ENCODE peak calls at places on chromosomes 2 and 18, in eight cellular contexts. One of them, this sample, is unnamed. For H3K4me1, the result is how much of the 10 kb centered on the place peaks cover.

GRCh38 chr2:191818725-191819333 is 28.1 kb downstream of the CAVIN2 start:
- DNase-seq in sigmoid colon: no peak
- DNase-seq in H1: no peak
- DNase-seq in esophagus muscularis mucosa: no peak
- DNase-seq in ovary: no peak
- DNase-seq in A549: no peak
- DNase-seq in SK-N-SH: no peak
- DNase-seq in GM12878: no peak
- DNase-seq in this sample: no peak

GRCh38 chr2:207458582-207458981 is 71.2 kb upstream of the CREB1 start:
- DNase-seq in A549: no peak
- DNase-seq in GM12878: no peak
- DNase-seq in SK-N-SH: no peak
- DNase-seq in sigmoid colon: no peak
- DNase-seq in ovary: no peak
- DNase-seq in esophagus muscularis mucosa: no peak
- DNase-seq in H1: no peak
- DNase-seq in this sample: no peak

GRCh38 chr2:81894451-81894990 is 1590.0 kb upstream of the LRRTM1 start:
- DNase-seq in A549: no peak
- DNase-seq in H1: no peak
- DNase-seq in esophagus muscularis mucosa: no peak
- DNase-seq in ovary: no peak
- DNase-seq in SK-N-SH: no peak
- DNase-seq in sigmoid colon: no peak
- DNase-seq in GM12878: no peak
- DNase-seq in this sample: no peak

GRCh38 chr2:174662459-174662858 is 64.9 kb upstream of the WIPF1 start:
- DNase-seq in SK-N-SH: no peak
- DNase-seq in GM12878: no peak
- DNase-seq in A549: peak
- DNase-seq in sigmoid colon: no peak
- DNase-seq in esophagus muscularis mucosa: no peak
- DNase-seq in H1: no peak
- DNase-seq in ovary: no peak
- DNase-seq in this sample: no peak

GRCh38 chr2:15145919-15146318 is 415.2 kb downstream of the NBAS start:
- DNase-seq in A549: no peak
- DNase-seq in esophagus muscularis mucosa: no peak
- DNase-seq in sigmoid colon: no peak
- DNase-seq in ovary: no peak
- DNase-seq in SK-N-SH: no peak
- DNase-seq in GM12878: no peak
- DNase-seq in H1: no peak
- DNase-seq in this sample: no peak

GRCh38 chr18:29540548-29540947 is 1363.6 kb upstream of the CDH2 start:
- DNase-seq in ovary: no peak
- DNase-seq in GM12878: no peak
- DNase-seq in esophagus muscularis mucosa: no peak
- DNase-seq in A549: no peak
- DNase-seq in SK-N-SH: no peak
- DNase-seq in sigmoid colon: no peak
- DNase-seq in H1: no peak
- DNase-seq in this sample: no peak

GRCh38 chr18:69490813-69491212 is 90.1 kb downstream of the DOK6 start:
- DNase-seq in esophagus muscularis mucosa: no peak
- DNase-seq in sigmoid colon: no peak
- DNase-seq in SK-N-SH: peak
- DNase-seq in A549: no peak
- DNase-seq in H1: no peak
- DNase-seq in ovary: no peak
- DNase-seq in GM12878: no peak
- DNase-seq in this sample: no peak

GRCh38 chr2:221808488-221808887 is 236.4 kb upstream of the EPHA4 start:
- DNase-seq in A549: no peak
- DNase-seq in H1: no peak
- DNase-seq in sigmoid colon: no peak
- DNase-seq in esophagus muscularis mucosa: no peak
- DNase-seq in GM12878: no peak
- DNase-seq in SK-N-SH: no peak
- DNase-seq in ovary: no peak
- DNase-seq in this sample: no peak

GRCh38 chr18:72762505-72763122 is 105.2 kb downstream of the NETO1 start:
- DNase-seq in ovary: no peak
- DNase-seq in A549: peak
- DNase-seq in GM12878: peak
- DNase-seq in sigmoid colon: no peak
- DNase-seq in H1: no peak
- DNase-seq in esophagus muscularis mucosa: no peak
- DNase-seq in SK-N-SH: peak
- DNase-seq in this sample: peak

GRCh38 chr18:10234912-10235439 is 219.5 kb upstream of the APCDD1 start:
- DNase-seq in SK-N-SH: no peak
- DNase-seq in A549: no peak
- DNase-seq in GM12878: no peak
- DNase-seq in esophagus muscularis mucosa: peak
- DNase-seq in ovary: no peak
- DNase-seq in sigmoid colon: no peak
- DNase-seq in H1: no peak
- DNase-seq in this sample: no peak

GRCh38 chr2:46528880-46529279 is 49.5 kb downstream of the TMEM247 start:
- DNase-seq in GM12878: no peak
- DNase-seq in sigmoid colon: no peak
- DNase-seq in SK-N-SH: no peak
- DNase-seq in ovary: no peak
- DNase-seq in esophagus muscularis mucosa: no peak
- DNase-seq in H1: no peak
- DNase-seq in A549: no peak
- DNase-seq in this sample: no peak

GRCh38 chr2:237939251-237939650 is 27.6 kb upstream of the UBE2F start:
- DNase-seq in GM12878: no peak
- DNase-seq in SK-N-SH: no peak
- DNase-seq in sigmoid colon: no peak
- DNase-seq in H1: no peak
- DNase-seq in ovary: no peak
- DNase-seq in esophagus muscularis mucosa: no peak
- DNase-seq in A549: no peak
- DNase-seq in this sample: no peak

GRCh38 chr2:84417453-84417852 is 41.6 kb downstream of the SUCLG1 start:
- DNase-seq in H1: no peak
- DNase-seq in ovary: no peak
- DNase-seq in sigmoid colon: no peak
- DNase-seq in SK-N-SH: no peak
- DNase-seq in A549: no peak
- DNase-seq in esophagus muscularis mucosa: no peak
- DNase-seq in GM12878: no peak
- DNase-seq in this sample: no peak

GRCh38 chr18:50696436-50696835 is 123.4 kb downstream of the MRO start:
- DNase-seq in esophagus muscularis mucosa: no peak
- DNase-seq in GM12878: no peak
- DNase-seq in A549: no peak
- DNase-seq in SK-N-SH: no peak
- DNase-seq in ovary: no peak
- DNase-seq in H1: no peak
- DNase-seq in sigmoid colon: peak
- DNase-seq in this sample: no peak

GRCh38 chr2:29518988-29519925 is 402.1 kb downstream of the ALK start:
- DNase-seq in H1: no peak
- DNase-seq in SK-N-SH: no peak
- DNase-seq in esophagus muscularis mucosa: no peak
- DNase-seq in sigmoid colon: no peak
- DNase-seq in A549: no peak
- DNase-seq in ovary: no peak
- DNase-seq in GM12878: no peak
- DNase-seq in this sample: no peak

GRCh38 chr2:197358927-197359326 is 48.3 kb upstream of the ANKRD44 start:
- DNase-seq in GM12878: no peak
- DNase-seq in H1: no peak
- DNase-seq in sigmoid colon: no peak
- DNase-seq in SK-N-SH: no peak
- DNase-seq in A549: no peak
- DNase-seq in esophagus muscularis mucosa: no peak
- DNase-seq in ovary: no peak
- DNase-seq in this sample: no peak

GRCh38 chr2:111706481-111707001 is 177.5 kb downstream of the ANAPC1 start:
- DNase-seq in H1: no peak
- DNase-seq in ovary: no peak
- DNase-seq in A549: no peak
- DNase-seq in sigmoid colon: no peak
- DNase-seq in SK-N-SH: no peak
- DNase-seq in GM12878: no peak
- DNase-seq in esophagus muscularis mucosa: no peak
- DNase-seq in this sample: no peak

GRCh38 chr2:108552566-108552965 is 18.3 kb downstream of the LIMS1 start:
- DNase-seq in sigmoid colon: no peak
- DNase-seq in A549: no peak
- DNase-seq in GM12878: no peak
- DNase-seq in ovary: no peak
- DNase-seq in esophagus muscularis mucosa: no peak
- DNase-seq in SK-N-SH: no peak
- DNase-seq in H1: no peak
- DNase-seq in this sample: no peak

GRCh38 chr2:108542071-108542470 is 7.8 kb downstream of the LIMS1 start:
- DNase-seq in GM12878: no peak
- DNase-seq in sigmoid colon: no peak
- DNase-seq in esophagus muscularis mucosa: no peak
- DNase-seq in A549: no peak
- DNase-seq in ovary: no peak
- DNase-seq in H1: no peak
- DNase-seq in SK-N-SH: no peak
- DNase-seq in this sample: no peak

GRCh38 chr2:108548221-108549003 is 14.1 kb downstream of the LIMS1 start:
- DNase-seq in ovary: no peak
- DNase-seq in sigmoid colon: no peak
- DNase-seq in SK-N-SH: no peak
- DNase-seq in GM12878: no peak
- DNase-seq in A549: no peak
- DNase-seq in H1: no peak
- DNase-seq in esophagus muscularis mucosa: no peak
- DNase-seq in this sample: no peak

GRCh38 chr2:108553181-108553919 is 19.1 kb downstream of the LIMS1 start:
- DNase-seq in GM12878: no peak
- DNase-seq in sigmoid colon: no peak
- DNase-seq in ovary: no peak
- DNase-seq in H1: no peak
- DNase-seq in esophagus muscularis mucosa: no peak
- DNase-seq in A549: no peak
- DNase-seq in SK-N-SH: no peak
- DNase-seq in this sample: no peak

GRCh38 chr2:108547606-108548005 is 13.3 kb downstream of the LIMS1 start:
- DNase-seq in sigmoid colon: no peak
- DNase-seq in GM12878: no peak
- DNase-seq in H1: no peak
- DNase-seq in SK-N-SH: no peak
- DNase-seq in ovary: no peak
- DNase-seq in A549: no peak
- DNase-seq in esophagus muscularis mucosa: no peak
- DNase-seq in this sample: no peak
- TF ChIP-seq EP300 in sigmoid colon: no peak
- TF ChIP-seq EP300 in GM12878: no peak
- TF ChIP-seq EP300 in H1: no peak
- TF ChIP-seq EP300 in SK-N-SH: no peak
- TF ChIP-seq EP300 in ovary: no peak
- TF ChIP-seq EP300 in A549: no peak
- TF ChIP-seq EP300 in esophagus muscularis mucosa: no peak
- TF ChIP-seq EP300 in this sample: no peak

DNA sequence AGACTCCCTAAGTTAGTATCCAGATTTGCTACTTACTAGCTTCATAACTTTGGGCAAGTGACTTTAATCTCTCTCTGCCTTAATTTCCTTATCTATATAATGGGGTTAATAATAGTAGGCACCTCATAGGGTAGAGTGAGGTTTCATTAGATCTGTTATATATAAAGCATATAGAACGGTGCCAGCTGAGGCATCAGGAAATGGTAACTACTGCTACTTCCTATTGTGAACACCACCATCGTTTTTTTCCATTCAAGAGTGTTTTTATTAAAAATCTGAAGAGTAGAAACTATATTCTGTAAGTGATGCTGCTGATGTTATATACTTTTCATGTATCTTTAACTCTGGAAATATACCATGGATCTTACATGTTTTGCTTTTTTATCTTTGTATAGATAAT is 44.3 kb downstream of the MALT1 start:
- DNase-seq in esophagus muscularis mucosa: no peak
- DNase-seq in SK-N-SH: no peak
- DNase-seq in ovary: no peak
- DNase-seq in A549: no peak
- DNase-seq in GM12878: no peak
- DNase-seq in sigmoid colon: no peak
- DNase-seq in H1: no peak
- DNase-seq in this sample: no peak
- H3K4me1 ChIP-seq in esophagus muscularis mucosa: under half
- H3K4me1 ChIP-seq in SK-N-SH: under half
- H3K4me1 ChIP-seq in ovary: under half
- H3K4me1 ChIP-seq in A549: under half
- H3K4me1 ChIP-seq in GM12878: under half
- H3K4me1 ChIP-seq in sigmoid colon: under half
- H3K4me1 ChIP-seq in H1: under half
- H3K4me1 ChIP-seq in this sample: under half

GRCh38 chr18:4333043-4333442 is 122.1 kb downstream of the DLGAP1 start:
- DNase-seq in H1: no peak
- DNase-seq in esophagus muscularis mucosa: no peak
- DNase-seq in GM12878: no peak
- DNase-seq in A549: no peak
- DNase-seq in sigmoid colon: no peak
- DNase-seq in ovary: no peak
- DNase-seq in SK-N-SH: no peak
- DNase-seq in this sample: no peak
- TF ChIP-seq EP300 in H1: no peak
- TF ChIP-seq EP300 in esophagus muscularis mucosa: no peak
- TF ChIP-seq EP300 in GM12878: no peak
- TF ChIP-seq EP300 in A549: no peak
- TF ChIP-seq EP300 in sigmoid colon: no peak
- TF ChIP-seq EP300 in ovary: no peak
- TF ChIP-seq EP300 in SK-N-SH: no peak
- TF ChIP-seq EP300 in this sample: no peak

GRCh38 chr2:157441072-157441454 is 2.8 kb downstream of the CYTIP start:
- DNase-seq in sigmoid colon: no peak
- DNase-seq in A549: no peak
- DNase-seq in GM12878: no peak
- DNase-seq in esophagus muscularis mucosa: no peak
- DNase-seq in ovary: no peak
- DNase-seq in H1: no peak
- DNase-seq in SK-N-SH: no peak
- DNase-seq in this sample: no peak
- H3K4me1 ChIP-seq in sigmoid colon: under half
- H3K4me1 ChIP-seq in A549: under half
- H3K4me1 ChIP-seq in GM12878: under half
- H3K4me1 ChIP-seq in esophagus muscularis mucosa: under half
- H3K4me1 ChIP-seq in ovary: under half
- H3K4me1 ChIP-seq in H1: under half
- H3K4me1 ChIP-seq in SK-N-SH: under half
- H3K4me1 ChIP-seq in this sample: under half